ENCODE peak calls at places on chromosomes 6 and 20, in eight cellular contexts. M is HFFc6; C is LoVo; X is activated T-cell treated with anti-CD3 and anti-CD28 coated beads, Interleukin-2, amount 50 U/mL, for 72 hours; G is colonic mucosa; Y is GM03348; I is central memory CD4-positive, alpha-beta T cell; W is MV-4-11. B is an unnamed sample.

GRCh38 chr6:95768539-95768938 is 191.2 kb downstream of the MANEA start:
- DNase-seq in M (no peak), C (no peak), X (no peak), G (no peak), Y (no peak), I (no peak), W (no peak), B (no peak)

GRCh38 chr20:50388733-50389436 is 121.3 kb upstream of the PTPN1 start:
- DNase-seq in M (no peak), C (no peak), X (no peak), G (no peak), Y (no peak), I (no peak), W (no peak), B (no peak)

GRCh38 chr20:31570021-31570463 is 35.0 kb upstream of the ID1 start:
- DNase-seq in M (no peak), C (no peak), X (no peak), G (no peak), Y (no peak), I (no peak), W (no peak), B (no peak)

GRCh38 chr6:18990313-18990978 is 603.3 kb downstream of the RNF144B start:
- DNase-seq in M (peak; percentile 1), C (peak; percentile 61), X (peak; percentile 41), G (peak; percentile 74), Y (peak; percentile 60), I (no peak), W (no peak), B (no peak)

GRCh38 chr6:44867561-44868334 is 460.4 kb upstream of the RUNX2 start:
- DNase-seq in M (no peak), C (no peak), X (no peak), G (no peak), Y (no peak), I (no peak), W (peak; percentile 83), B (no peak)

GRCh38 chr6:161434331-161434730 is 160.5 kb upstream of the AGPAT4 start:
- DNase-seq in M (no peak), C (no peak), X (no peak), G (no peak), Y (peak; percentile 50), I (no peak), W (no peak), B (no peak)

GRCh38 chr6:73823046-73823735 is 127.2 kb downstream of the CD109 start:
- DNase-seq in M (no peak), C (no peak), X (no peak), G (no peak), Y (no peak), I (no peak), W (no peak), B (no peak)

GRCh38 chr6:64505312-64505711 is 869.7 kb downstream of the PHF3 start:
- DNase-seq in M (no peak), C (no peak), X (no peak), G (peak; percentile 23), Y (no peak), I (no peak), W (peak; percentile 3), B (peak; percentile 20)

GRCh38 chr6:44245912-44246662 is 814 bp upstream of the HSP90AB1 start:
- DNase-seq in M (peak; percentile 71), C (peak; percentile 82), X (peak; percentile 88), G (peak; percentile 92), Y (peak; percentile 93), I (peak; percentile 76), W (peak; percentile 60), B (no peak)

GRCh38 chr20:14336667-14337066 is 745 bp downstream of the FLRT3 start:
- DNase-seq in M (no peak), C (peak; percentile 9), X (no peak), G (no peak), Y (no peak), I (no peak), W (no peak), B (no peak)

GRCh38 chr6:14055541-14055940 is 62.0 kb upstream of the CD83 start:
- DNase-seq in M (no peak), C (no peak), X (no peak), G (no peak), Y (no peak), I (no peak), W (no peak), B (no peak)

GRCh38 chr6:127348046-127348661 is 4.7 kb upstream of the ECHDC1 start:
- DNase-seq in M (no peak), C (no peak), X (no peak), G (no peak), Y (no peak), I (no peak), W (no peak), B (no peak)

GRCh38 chr6:44180406-44180805 is 21.8 kb downstream of the CAPN11 start:
- DNase-seq in M (no peak), C (no peak), X (no peak), G (no peak), Y (no peak), I (no peak), W (no peak), B (no peak)

GRCh38 chr20:10672579-10673127 is 1.1 kb downstream of the JAG1 start:
- DNase-seq in M (peak; percentile 37), C (peak; percentile 34), X (peak; percentile 82), G (peak; percentile 69), Y (peak; percentile 75), I (peak; percentile 12), W (peak; percentile 34), B (peak; percentile 57)

GRCh38 chr6:165850434-165851019 is 187.5 kb upstream of the PDE10A start:
- DNase-seq in M (peak; percentile 25), C (peak; percentile 62), X (peak; percentile 49), G (peak; percentile 72), Y (peak; percentile 87), I (peak; percentile 12), W (peak; percentile 43), B (peak; percentile 29)

GRCh38 chr6:130178692-130179091 is 44.1 kb downstream of the SAMD3 start:
- DNase-seq in M (peak; percentile 81), C (peak; percentile 83), X (no peak), G (no peak), Y (peak; percentile 78), I (no peak), W (no peak), B (no peak)

GRCh38 chr6:145891126-145891525 is 73.0 kb downstream of the SHPRH start:
- DNase-seq in M (peak; percentile 70), C (no peak), X (no peak), G (no peak), Y (peak; percentile 34), I (no peak), W (peak; percentile 23), B (no peak)

GRCh38 chr6:148972481-148972880 is 225.7 kb downstream of the UST start:
- DNase-seq in M (no peak), C (peak; percentile 41), X (peak; percentile 63), G (peak; percentile 63), Y (no peak), I (peak; percentile 17), W (no peak), B (no peak)

B was measured in CMK.